ENCODE peak calls at places on chromosomes 11 and 22, in six cellular contexts. One of them, this sample, is unnamed.

GRCh38 chr11:134660416-134660815 is 248.4 kb upstream of the B3GAT1 start:
- DNase-seq in GM23248: no peak
- DNase-seq in AG09319: no peak
- DNase-seq in NCI-H1092: no peak
- DNase-seq in ecto neural progenitor cell: peak; percentile 39
- DNase-seq in HT-29: no peak
- DNase-seq in this sample: no peak

GRCh38 chr22:39520874-39521857 is 804 bp downstream of the ATF4 start:
- DNase-seq in GM23248: peak; percentile 92
- DNase-seq in AG09319: peak; percentile 53
- DNase-seq in NCI-H1092: peak; percentile 31
- DNase-seq in ecto neural progenitor cell: peak; percentile 83
- DNase-seq in HT-29: peak; percentile 52
- DNase-seq in this sample: peak; percentile 65

GRCh38 chr11:22491826-22492225 is 133.8 kb downstream of the FANCF start:
- DNase-seq in GM23248: peak; percentile 85
- DNase-seq in AG09319: peak; percentile 65
- DNase-seq in NCI-H1092: peak; percentile 35
- DNase-seq in ecto neural progenitor cell: no peak
- DNase-seq in HT-29: no peak
- DNase-seq in this sample: no peak

GRCh38 chr11:82756765-82757650 is 23.3 kb upstream of the FAM181B start:
- DNase-seq in GM23248: no peak
- DNase-seq in AG09319: no peak
- DNase-seq in NCI-H1092: no peak
- DNase-seq in ecto neural progenitor cell: no peak
- DNase-seq in HT-29: no peak
- DNase-seq in this sample: no peak

GRCh38 chr11:82932564-82932963 is 31.0 kb downstream of the DDIAS start:
- DNase-seq in GM23248: no peak
- DNase-seq in AG09319: no peak
- DNase-seq in NCI-H1092: no peak
- DNase-seq in ecto neural progenitor cell: no peak
- DNase-seq in HT-29: no peak
- DNase-seq in this sample: no peak

GRCh38 chr11:64675417-64676252 is 47.4 kb downstream of the NRXN2 start:
- DNase-seq in GM23248: peak; percentile 97
- DNase-seq in AG09319: no peak
- DNase-seq in NCI-H1092: peak; percentile 33
- DNase-seq in ecto neural progenitor cell: no peak
- DNase-seq in HT-29: no peak
- DNase-seq in this sample: peak; percentile 26

GRCh38 chr11:92964471-92964870 is 5.0 kb upstream of the MTNR1B start:
- DNase-seq in GM23248: peak; percentile 12
- DNase-seq in AG09319: no peak
- DNase-seq in NCI-H1092: no peak
- DNase-seq in ecto neural progenitor cell: no peak
- DNase-seq in HT-29: peak; percentile 56
- DNase-seq in this sample: no peak

GRCh38 chr11:1830119-1830499 is 4.7 kb upstream of the SYT8 start:
- DNase-seq in GM23248: no peak
- DNase-seq in AG09319: no peak
- DNase-seq in NCI-H1092: no peak
- DNase-seq in ecto neural progenitor cell: no peak
- DNase-seq in HT-29: peak; percentile 74
- DNase-seq in this sample: no peak

GRCh38 chr22:24975813-24976341 is 23.4 kb downstream of the KIAA1671 start:
- DNase-seq in GM23248: peak; percentile 59
- DNase-seq in AG09319: no peak
- DNase-seq in NCI-H1092: no peak
- DNase-seq in ecto neural progenitor cell: no peak
- DNase-seq in HT-29: no peak
- DNase-seq in this sample: no peak

GRCh38 chr22:24826710-24827285 is 20.8 kb downstream of the SGSM1 start:
- DNase-seq in GM23248: no peak
- DNase-seq in AG09319: no peak
- DNase-seq in NCI-H1092: no peak
- DNase-seq in ecto neural progenitor cell: no peak
- DNase-seq in HT-29: no peak
- DNase-seq in this sample: no peak

GRCh38 chr11:73323464-73323863 is 15.4 kb downstream of the ARHGEF17 start:
- DNase-seq in GM23248: peak; percentile 87
- DNase-seq in AG09319: peak; percentile 48
- DNase-seq in NCI-H1092: no peak
- DNase-seq in ecto neural progenitor cell: peak; percentile 84
- DNase-seq in HT-29: peak; percentile 64
- DNase-seq in this sample: no peak

GRCh38 chr22:49354516-49355205 is 473.0 kb downstream of the BRD1 start:
- DNase-seq in GM23248: no peak
- DNase-seq in AG09319: no peak
- DNase-seq in NCI-H1092: no peak
- DNase-seq in ecto neural progenitor cell: peak; percentile 43
- DNase-seq in HT-29: no peak
- DNase-seq in this sample: no peak

GRCh38 chr11:20110908-20111669 is 49.2 kb downstream of the DBX1 start:
- DNase-seq in GM23248: peak; percentile 71
- DNase-seq in AG09319: no peak
- DNase-seq in NCI-H1092: peak; percentile 50
- DNase-seq in ecto neural progenitor cell: peak; percentile 63
- DNase-seq in HT-29: peak; percentile 79
- DNase-seq in this sample: peak; percentile 65

GRCh38 chr22:42639541-42640241 is 710 bp downstream of the ATP5MGL start:
- DNase-seq in GM23248: peak; percentile 30
- DNase-seq in AG09319: no peak
- DNase-seq in NCI-H1092: no peak
- DNase-seq in ecto neural progenitor cell: no peak
- DNase-seq in HT-29: no peak
- DNase-seq in this sample: no peak

GRCh38 chr11:47392546-47393162 is 14.3 kb upstream of the SPI1 start:
- DNase-seq in GM23248: no peak
- DNase-seq in AG09319: no peak
- DNase-seq in NCI-H1092: no peak
- DNase-seq in ecto neural progenitor cell: no peak
- DNase-seq in HT-29: no peak
- DNase-seq in this sample: no peak

GRCh38 chr11:107702723-107703122 is 9.1 kb downstream of the SLN start:
- DNase-seq in GM23248: peak; percentile 30
- DNase-seq in AG09319: no peak
- DNase-seq in NCI-H1092: no peak
- DNase-seq in ecto neural progenitor cell: no peak
- DNase-seq in HT-29: no peak
- DNase-seq in this sample: no peak

GRCh38 chr11:58503361-58503856 is 4.5 kb downstream of the OR5B21 start:
- DNase-seq in GM23248: no peak
- DNase-seq in AG09319: no peak
- DNase-seq in NCI-H1092: no peak
- DNase-seq in ecto neural progenitor cell: no peak
- DNase-seq in HT-29: no peak
- DNase-seq in this sample: no peak

GRCh38 chr22:25334091-25334490 is 114.7 kb downstream of the CRYBB2 start:
- DNase-seq in GM23248: peak; percentile 55
- DNase-seq in AG09319: no peak
- DNase-seq in NCI-H1092: peak; percentile 24
- DNase-seq in ecto neural progenitor cell: peak; percentile 83
- DNase-seq in HT-29: peak; percentile 50
- DNase-seq in this sample: peak; percentile 18

GRCh38 chr22:40413873-40414272 is 43.5 kb downstream of the SGSM3 start:
- DNase-seq in GM23248: no peak
- DNase-seq in AG09319: no peak
- DNase-seq in NCI-H1092: no peak
- DNase-seq in ecto neural progenitor cell: no peak
- DNase-seq in HT-29: no peak
- DNase-seq in this sample: peak; percentile 41

GRCh38 chr11:65435330-65435931 is 12.8 kb downstream of the NEAT1 start:
- DNase-seq in GM23248: peak; percentile 39
- DNase-seq in AG09319: no peak
- DNase-seq in NCI-H1092: no peak
- DNase-seq in ecto neural progenitor cell: no peak
- DNase-seq in HT-29: peak; percentile 23
- DNase-seq in this sample: no peak

GRCh38 chr11:44088377-44088776 is 7.1 kb upstream of the EXT2 start:
- DNase-seq in GM23248: no peak
- DNase-seq in AG09319: no peak
- DNase-seq in NCI-H1092: no peak
- DNase-seq in ecto neural progenitor cell: no peak
- DNase-seq in HT-29: no peak
- DNase-seq in this sample: no peak

GRCh38 chr22:24402460-24403192 is 24.8 kb upstream of the ADORA2A start:
- DNase-seq in GM23248: peak; percentile 92
- DNase-seq in AG09319: peak; percentile 67
- DNase-seq in NCI-H1092: peak; percentile 13
- DNase-seq in ecto neural progenitor cell: no peak
- DNase-seq in HT-29: peak; percentile 90
- DNase-seq in this sample: no peak

GRCh38 chr22:22553735-22554134 is 5.3 kb downstream of the PRAME start:
- DNase-seq in GM23248: no peak
- DNase-seq in AG09319: no peak
- DNase-seq in NCI-H1092: no peak
- DNase-seq in ecto neural progenitor cell: no peak
- DNase-seq in HT-29: no peak
- DNase-seq in this sample: no peak

GRCh38 chr11:44622721-44623258 is 57.3 kb downstream of the CD82 start:
- DNase-seq in GM23248: no peak
- DNase-seq in AG09319: no peak
- DNase-seq in NCI-H1092: no peak
- DNase-seq in ecto neural progenitor cell: peak; percentile 43
- DNase-seq in HT-29: no peak
- DNase-seq in this sample: no peak

GRCh38 chr22:38282397-38282796 is 9.6 kb upstream of the TMEM184B start:
- DNase-seq in GM23248: no peak
- DNase-seq in AG09319: no peak
- DNase-seq in NCI-H1092: no peak
- DNase-seq in ecto neural progenitor cell: no peak
- DNase-seq in HT-29: no peak
- DNase-seq in this sample: no peak

GRCh38 chr11:134737563-134738510 is 325.8 kb upstream of the B3GAT1 start:
- DNase-seq in GM23248: no peak
- DNase-seq in AG09319: no peak
- DNase-seq in NCI-H1092: no peak
- DNase-seq in ecto neural progenitor cell: no peak
- DNase-seq in HT-29: no peak
- DNase-seq in this sample: no peak

GRCh38 chr11:16780146-16780545 is 41.7 kb downstream of the C11orf58 start:
- DNase-seq in GM23248: no peak
- DNase-seq in AG09319: no peak
- DNase-seq in NCI-H1092: no peak
- DNase-seq in ecto neural progenitor cell: no peak
- DNase-seq in HT-29: no peak
- DNase-seq in this sample: no peak

GRCh38 chr22:36860821-36861659 is at the start of gene NCF4:
- DNase-seq in GM23248: no peak
- DNase-seq in AG09319: no peak
- DNase-seq in NCI-H1092: no peak
- DNase-seq in ecto neural progenitor cell: no peak
- DNase-seq in HT-29: no peak
- DNase-seq in this sample: peak; percentile 91

GRCh38 chr22:28819253-28820096 is 19.1 kb upstream of the XBP1 start:
- DNase-seq in GM23248: no peak
- DNase-seq in AG09319: no peak
- DNase-seq in NCI-H1092: no peak
- DNase-seq in ecto neural progenitor cell: no peak
- DNase-seq in HT-29: peak; percentile 70
- DNase-seq in this sample: peak; percentile 23

GRCh38 chr11:35583843-35584242 is 34.4 kb upstream of the FJX1 start:
- DNase-seq in GM23248: peak; percentile 22
- DNase-seq in AG09319: no peak
- DNase-seq in NCI-H1092: no peak
- DNase-seq in ecto neural progenitor cell: no peak
- DNase-seq in HT-29: no peak
- DNase-seq in this sample: no peak

GRCh38 chr22:48841881-48842582 is 985.6 kb downstream of the BRD1 start:
- DNase-seq in GM23248: no peak
- DNase-seq in AG09319: no peak
- DNase-seq in NCI-H1092: no peak
- DNase-seq in ecto neural progenitor cell: no peak
- DNase-seq in HT-29: no peak
- DNase-seq in this sample: no peak

GRCh38 chr11:26931248-26931631 is 62.7 kb upstream of the FIBIN start:
- DNase-seq in GM23248: peak; percentile 52
- DNase-seq in AG09319: no peak
- DNase-seq in NCI-H1092: no peak
- DNase-seq in ecto neural progenitor cell: no peak
- DNase-seq in HT-29: no peak
- DNase-seq in this sample: no peak

GRCh38 chr11:86923993-86924766 is 31.0 kb downstream of the FZD4 start:
- DNase-seq in GM23248: no peak
- DNase-seq in AG09319: no peak
- DNase-seq in NCI-H1092: no peak
- DNase-seq in ecto neural progenitor cell: peak; percentile 54
- DNase-seq in HT-29: no peak
- DNase-seq in this sample: no peak

GRCh38 chr11:94649925-94650623 is 82.9 kb downstream of the PIWIL4 start:
- DNase-seq in GM23248: peak; percentile 6
- DNase-seq in AG09319: no peak
- DNase-seq in NCI-H1092: no peak
- DNase-seq in ecto neural progenitor cell: peak; percentile 1
- DNase-seq in HT-29: no peak
- DNase-seq in this sample: no peak

This sample was measured in germinal center.